ENCODE peak calls at places on chromosomes 3 and 15, in six cellular contexts. X is MM.1S; G is T-helper 17 cell; A is activated CD4-positive, alpha-beta T cell treated with anti-CD3 and anti-CD28 coated beads, Interleukin-2, amount 10 ng/mL, durations not matched to agents 7 days and 5 days; T is A172; E is tibial artery. F is an unnamed sample.

GRCh38 chr15:41990691-41991090 is 18.3 kb upstream of the EHD4 start:
- DNase-seq in X (no peak), A (no peak), T (no peak), E (no peak), G (no peak), F (no peak)

GRCh38 chr3:88334187-88334868 is 184.6 kb downstream of the C3orf38 start:
- DNase-seq in X (no peak), E (no peak), T (no peak), G (no peak), A (no peak), F (no peak)

GRCh38 chr15:28888302-28888894 is 2.6 kb downstream of the APBA2 start:
- DNase-seq in A (no peak), T (no peak), G (no peak), X (no peak), E (no peak), F (no peak)

GRCh38 chr3:23442598-23443383 is 239.7 kb downstream of the UBE2E2 start:
- DNase-seq in A (peak), G (no peak), E (no peak), T (no peak), X (peak), F (no peak)

GRCh38 chr3:171011109-171011508 is 15.4 kb downstream of the SLC2A2 start:
- DNase-seq in A (no peak), T (no peak), X (no peak), G (no peak), E (no peak), F (no peak)

GRCh38 chr3:107412376-107412775 is 35.1 kb downstream of the CCDC54 start:
- DNase-seq in T (no peak), X (no peak), A (no peak), G (no peak), E (no peak), F (no peak)

GRCh38 chr3:41331023-41331422 is 131.7 kb downstream of the CTNNB1 start:
- DNase-seq in X (no peak), A (no peak), E (no peak), T (no peak), G (no peak), F (no peak)

GRCh38 chr3:158103956-158104338 is 2.3 kb downstream of the SHOX2 start:
- DNase-seq in X (no peak), A (no peak), E (peak), T (no peak), G (no peak), F (no peak)

GRCh38 chr3:4060608-4061007 is 242.6 kb upstream of the SETMAR start:
- DNase-seq in T (no peak), E (no peak), X (no peak), G (no peak), A (no peak), F (no peak)

GRCh38 chr3:151203053-151203420 is at the start of gene GPR171:
- DNase-seq in T (no peak), X (peak), E (no peak), A (peak), G (peak), F (no peak)